ENCODE peak calls at places on chromosomes 1 and 21, in six cellular contexts. U is epithelial cell of proximal tubule, V is A549, J is ovary, X is fibroblast of lung, P is NCI-H1105 treated with DMSO at 0.1 percent for 48 hours. N is an unnamed sample.

GRCh38 chr1:16717174-16718108 is 22.9 kb upstream of the RNU1-4 start:
- DNase-seq in U (no peak), P (no peak), J (no peak), V (no peak), X (no peak), N (peak; percentile 39)

GRCh38 chr1:180156631-180157091 is 2.0 kb downstream of the QSOX1 start:
- DNase-seq in V (no peak), U (peak; percentile 25), J (no peak), P (no peak), X (peak; percentile 66), N (no peak)

GRCh38 chr1:203628185-203628996 is 1.8 kb downstream of the ATP2B4 start:
- DNase-seq in V (no peak), P (no peak), U (no peak), X (peak; percentile 63), J (peak; percentile 64), N (peak; percentile 65)

GRCh38 chr1:172286629-172287076 is 133.8 kb upstream of the C1orf105 start:
- DNase-seq in J (peak; percentile 42), X (peak; percentile 94), U (peak; percentile 59), V (peak; percentile 26), P (no peak), N (no peak)

GRCh38 chr1:3419415-3420204 is 34.9 kb upstream of the ARHGEF16 start:
- DNase-seq in U (no peak), X (no peak), J (no peak), V (no peak), P (no peak), N (no peak)

GRCh38 chr1:231964241-231964640 is 337.7 kb downstream of the DISC1 start:
- DNase-seq in U (no peak), V (no peak), P (no peak), J (no peak), X (no peak), N (no peak)

GRCh38 chr21:29121759-29122158 is 8.7 kb upstream of the MAP3K7CL start:
- DNase-seq in V (no peak), U (no peak), P (no peak), J (no peak), X (no peak), N (no peak)

GRCh38 chr1:30912913-30913652 is 4.5 kb upstream of the SDC3 start:
- DNase-seq in V (no peak), U (no peak), P (no peak), J (no peak), X (no peak), N (peak; percentile 71)

GRCh38 chr1:15173863-15174614 is 20.5 kb downstream of the TMEM51 start:
- DNase-seq in P (no peak), X (no peak), J (no peak), U (no peak), V (no peak), N (no peak)

GRCh38 chr1:5572794-5573193 is 419.4 kb downstream of the NPHP4 start:
- DNase-seq in J (no peak), P (no peak), U (no peak), X (no peak), V (no peak), N (no peak)

GRCh38 chr1:94310570-94311270 is 73.3 kb upstream of the ARHGAP29 start:
- DNase-seq in P (no peak), V (no peak), X (no peak), J (no peak), U (no peak), N (no peak)

GRCh38 chr1:117611894-117612481 is 6.1 kb downstream of the TENT5C start:
- DNase-seq in U (no peak), P (no peak), V (no peak), X (no peak), J (no peak), N (no peak)

GRCh38 chr1:94227624-94228023 is 9.8 kb downstream of the ARHGAP29 start:
- DNase-seq in V (no peak), J (no peak), U (no peak), P (no peak), X (no peak), N (no peak)

GRCh38 chr1:206538901-206539655 is 31.7 kb downstream of the RASSF5 start:
- DNase-seq in J (no peak), U (no peak), P (no peak), V (no peak), X (no peak), N (no peak)

GRCh38 chr1:41162441-41162840 is 79.7 kb downstream of the SCMH1 start:
- DNase-seq in X (no peak), U (no peak), P (no peak), V (no peak), J (no peak), N (no peak)

GRCh38 chr1:64223329-64224151 is 20.1 kb downstream of the UBE2U start:
- DNase-seq in U (peak; percentile 30), P (no peak), V (no peak), J (no peak), X (peak; percentile 95), N (no peak)

GRCh38 chr1:79186260-79186659 is 179.7 kb upstream of the ADGRL4 start:
- DNase-seq in U (no peak), V (no peak), J (no peak), P (no peak), X (no peak), N (no peak)

GRCh38 chr1:38672692-38673091 is 186.9 kb downstream of the RRAGC start:
- DNase-seq in P (no peak), U (no peak), J (no peak), V (no peak), X (no peak), N (no peak)